ENCODE peak calls at places on chromosome 13, in eight cellular contexts. N is C1 segment of cervical spinal cord; V is cardiac muscle cell; O is cardiac fibroblast; I is stimulated activated CD8-positive, alpha-beta memory T cell treated with anti-CD3 and anti-CD28 coated beads, Interleukin-4, amount 100 ng/mL, for 24 hours; G is activated T-cell treated with anti-CD3 and anti-CD28 coated beads for 1 hour; X is stimulated activated CD4-positive, alpha-beta T cell treated with anti-CD3 and anti-CD28 coated beads, Interleukin-15, amount 100 ng/mL, for 1 hour; Y is colonic mucosa. S is an unnamed sample.
A peak's percentile ranks its signal among the peaks of the same experiment; 100 is the strongest.

GRCh38 chr13:31426395-31426794 is 226.6 kb downstream of the B3GLCT start:
- DNase-seq in X (no peak), V (no peak), Y (no peak), I (no peak), G (no peak), O (no peak), N (no peak), S (no peak)

GRCh38 chr13:99125335-99125915 is 75.2 kb upstream of the UBAC2 start:
- DNase-seq in G (no peak), X (no peak), O (no peak), N (no peak), Y (no peak), I (no peak), V (no peak), S (no peak)

GRCh38 chr13:105925496-105925895 is 610.0 kb downstream of the EFNB2 start:
- DNase-seq in Y (no peak), N (no peak), V (no peak), I (no peak), G (no peak), O (peak; percentile 58), X (no peak), S (peak; percentile 70)

GRCh38 chr13:32125746-32126145 is 94.2 kb downstream of the FRY start:
- DNase-seq in G (no peak), Y (no peak), N (no peak), V (no peak), X (no peak), I (no peak), O (no peak), S (no peak)

GRCh38 chr13:35475131-35475959 is 1.1 kb downstream of the MAB21L1 start:
- DNase-seq in X (no peak), V (peak; percentile 39), N (no peak), I (no peak), O (peak; percentile 25), Y (peak; percentile 19), G (no peak), S (peak; percentile 29)

GRCh38 chr13:48775285-48775684 is 121.6 kb downstream of the CYSLTR2 start:
- DNase-seq in X (no peak), G (no peak), O (no peak), V (no peak), Y (no peak), N (no peak), I (no peak), S (peak; percentile 44)

GRCh38 chr13:74024856-74025255 is 109.3 kb downstream of the KLF12 start:
- DNase-seq in Y (no peak), N (no peak), I (no peak), X (no peak), G (no peak), O (no peak), V (no peak), S (no peak)

GRCh38 chr13:107764012-107764411 is 451.3 kb downstream of the LIG4 start:
- DNase-seq in O (no peak), N (no peak), I (no peak), Y (no peak), X (no peak), V (no peak), G (no peak), S (no peak)

GRCh38 chr13:48600374-48601364 is 53.1 kb upstream of the CYSLTR2 start:
- DNase-seq in G (no peak), V (no peak), I (no peak), N (no peak), Y (no peak), X (no peak), O (peak; percentile 94), S (peak; percentile 91)

GRCh38 chr13:94712812-94713555 is 639 bp upstream of the SOX21 start:
- DNase-seq in Y (no peak), G (no peak), V (peak; percentile 72), I (no peak), O (peak; percentile 74), X (no peak), N (peak; percentile 23), S (peak; percentile 72)

GRCh38 chr13:101397742-101398141 is 18.6 kb downstream of the NALCN start:
- DNase-seq in O (peak; percentile 8), Y (no peak), X (no peak), I (no peak), G (no peak), V (no peak), N (no peak), S (peak; percentile 55)

GRCh38 chr13:74710006-74710405 is 575.8 kb upstream of the KLF12 start:
- DNase-seq in V (no peak), O (peak; percentile 59), I (no peak), N (no peak), X (no peak), Y (no peak), G (no peak), S (peak; percentile 59)

GRCh38 chr13:45055902-45056648 is 64.2 kb upstream of the GTF2F2 start:
- DNase-seq in G (no peak), I (no peak), Y (peak; percentile 28), V (no peak), N (no peak), X (no peak), O (peak; percentile 67), S (peak; percentile 32)

GRCh38 chr13:113400621-113401451 is 36.9 kb upstream of the GRTP1 start:
- DNase-seq in V (peak; percentile 82), G (no peak), X (no peak), Y (no peak), N (no peak), I (no peak), O (no peak), S (no peak)

GRCh38 chr13:34155931-34156607 is 338.1 kb downstream of the RFC3 start:
- DNase-seq in V (no peak), G (no peak), O (peak; percentile 23), X (no peak), Y (peak; percentile 29), I (no peak), N (no peak), S (peak; percentile 57)

GRCh38 chr13:22454586-22454985 is 726.2 kb upstream of the SGCG start:
- DNase-seq in Y (no peak), G (no peak), X (no peak), N (no peak), I (no peak), V (peak; percentile 15), O (no peak), S (no peak)

GRCh38 chr13:98445340-98446233 is 131.3 kb downstream of the STK24 start:
- DNase-seq in X (peak; percentile 59), I (peak; percentile 68), N (peak; percentile 44), Y (peak; percentile 72), G (peak; percentile 67), O (peak; percentile 59), V (peak; percentile 68), S (peak; percentile 62)

GRCh38 chr13:67619987-67620386 is 389.9 kb upstream of the PCDH9 start:
- DNase-seq in N (no peak), G (no peak), Y (no peak), I (no peak), O (no peak), X (no peak), V (no peak), S (peak; percentile 60)

GRCh38 chr13:30364133-30364532 is 56.8 kb upstream of the KATNAL1 start:
- DNase-seq in G (no peak), I (no peak), X (no peak), O (peak; percentile 19), N (no peak), Y (no peak), V (no peak), S (no peak)

GRCh38 chr13:100650321-100650720 is 24.3 kb downstream of the TMTC4 start:
- DNase-seq in N (peak; percentile 69), I (no peak), X (no peak), O (no peak), G (no peak), V (no peak), Y (no peak), S (no peak)

GRCh38 chr13:46478641-46479040 is 74.3 kb upstream of the LRCH1 start:
- DNase-seq in Y (no peak), G (no peak), O (peak; percentile 11), X (no peak), N (no peak), V (no peak), I (no peak), S (no peak)

GRCh38 chr13:30618186-30618937 is 642 bp downstream of the USPL1 start:
- DNase-seq in G (no peak), O (peak; percentile 17), N (peak; percentile 62), X (no peak), Y (no peak), I (peak; percentile 2), V (peak; percentile 14), S (peak; percentile 21)

GRCh38 chr13:91544723-91545122 is 146.3 kb downstream of the GPC5 start:
- DNase-seq in G (no peak), I (no peak), X (no peak), V (peak; percentile 32), O (peak; percentile 13), Y (no peak), N (no peak), S (no peak)

GRCh38 chr13:98678741-98679140 is 73.7 kb downstream of the SLC15A1 start:
- DNase-seq in G (no peak), V (no peak), O (no peak), I (no peak), X (no peak), Y (no peak), N (no peak), S (no peak)

GRCh38 chr13:108345016-108345415 is 75.5 kb downstream of the TNFSF13B start:
- DNase-seq in V (no peak), G (no peak), Y (no peak), N (no peak), I (no peak), O (no peak), X (no peak), S (no peak)

GRCh38 chr13:98528663-98529064 is 48.2 kb downstream of the STK24 start:
- DNase-seq in I (no peak), O (peak; percentile 26), X (no peak), V (no peak), Y (no peak), N (no peak), G (no peak), S (no peak)

GRCh38 chr13:21426238-21426637 is 32.9 kb downstream of the ZDHHC20 start:
- DNase-seq in Y (no peak), N (no peak), X (no peak), O (no peak), I (no peak), V (no peak), G (no peak), S (no peak)

GRCh38 chr13:95181586-95181985 is 119.7 kb downstream of the ABCC4 start:
- DNase-seq in V (no peak), Y (no peak), G (no peak), N (no peak), O (no peak), X (no peak), I (no peak), S (no peak)

GRCh38 chr13:50011461-50011860 is 3.8 kb upstream of the KCNRG start:
- DNase-seq in N (no peak), G (no peak), I (no peak), O (no peak), Y (no peak), V (no peak), X (no peak), S (no peak)

GRCh38 chr13:111908391-111908790 is 158.6 kb upstream of the SOX1 start:
- DNase-seq in O (no peak), I (no peak), N (no peak), V (no peak), G (no peak), X (no peak), Y (peak; percentile 12), S (no peak)

GRCh38 chr13:54110597-54110996 is 1082.0 kb downstream of the OLFM4 start:
- DNase-seq in O (no peak), V (no peak), X (no peak), G (no peak), N (no peak), I (no peak), Y (no peak), S (no peak)

GRCh38 chr13:32029684-32030083 is 1.9 kb upstream of the FRY start:
- DNase-seq in X (no peak), N (no peak), G (no peak), I (no peak), V (no peak), Y (no peak), O (no peak), S (no peak)

GRCh38 chr13:25478186-25478585 is 106.4 kb downstream of the ATP8A2 start:
- DNase-seq in N (no peak), V (no peak), I (no peak), G (no peak), X (no peak), Y (no peak), O (no peak), S (no peak)

GRCh38 chr13:59888408-59888807 is 275.3 kb downstream of the DIAPH3 start:
- DNase-seq in N (no peak), X (no peak), Y (no peak), O (no peak), I (no peak), V (no peak), G (no peak), S (no peak)

S was measured in choroid plexus epithelial cell.